ENCODE peak calls at places on chromosomes 13 and 19, in four cellular contexts. One of them, this sample, is unnamed.

GRCh38 chr13:113882716-113883115 is 18.8 kb upstream of the GAS6 start:
- DNase-seq in uterus: no peak
- DNase-seq in IMR-90: no peak
- DNase-seq in GM12892: no peak
- DNase-seq in this sample: peak

GRCh38 chr19:35398570-35398969 is 27.7 kb downstream of the GPR42 start:
- DNase-seq in uterus: no peak
- DNase-seq in IMR-90: no peak
- DNase-seq in GM12892: no peak
- DNase-seq in this sample: no peak

GRCh38 chr13:95614641-95615245 is 29.8 kb downstream of the DZIP1 start:
- DNase-seq in uterus: no peak
- DNase-seq in IMR-90: no peak
- DNase-seq in GM12892: no peak
- DNase-seq in this sample: no peak

GRCh38 chr13:101917475-101917810 is 465.0 kb downstream of the ITGBL1 start:
- DNase-seq in uterus: no peak
- DNase-seq in IMR-90: no peak
- DNase-seq in GM12892: no peak
- DNase-seq in this sample: no peak

GRCh38 chr13:66469745-66470144 is 760.4 kb downstream of the PCDH9 start:
- DNase-seq in uterus: no peak
- DNase-seq in IMR-90: no peak
- DNase-seq in GM12892: no peak
- DNase-seq in this sample: no peak

GRCh38 chr13:45297456-45298205 is 43.4 kb downstream of the TPT1 start:
- DNase-seq in uterus: no peak
- DNase-seq in IMR-90: no peak
- DNase-seq in GM12892: no peak
- DNase-seq in this sample: no peak

GRCh38 chr19:46551175-46551574 is 50.0 kb upstream of the CALM3 start:
- DNase-seq in uterus: no peak
- DNase-seq in IMR-90: no peak
- DNase-seq in GM12892: no peak
- DNase-seq in this sample: no peak

GRCh38 chr13:109146393-109146792 is 517.0 kb downstream of the MYO16 start:
- DNase-seq in uterus: no peak
- DNase-seq in IMR-90: no peak
- DNase-seq in GM12892: no peak
- DNase-seq in this sample: no peak

GRCh38 chr13:48896312-48896711 is 79.4 kb upstream of the FNDC3A start:
- DNase-seq in uterus: no peak
- DNase-seq in IMR-90: peak
- DNase-seq in GM12892: no peak
- DNase-seq in this sample: no peak

GRCh38 chr13:83819611-83820010 is 62.7 kb downstream of the SLITRK1 start:
- DNase-seq in uterus: no peak
- DNase-seq in IMR-90: peak
- DNase-seq in GM12892: no peak
- DNase-seq in this sample: no peak

GRCh38 chr13:46552302-46552680 is 679 bp upstream of the LRCH1 start:
- DNase-seq in uterus: peak
- DNase-seq in IMR-90: no peak
- DNase-seq in GM12892: no peak
- DNase-seq in this sample: no peak

DNA sequence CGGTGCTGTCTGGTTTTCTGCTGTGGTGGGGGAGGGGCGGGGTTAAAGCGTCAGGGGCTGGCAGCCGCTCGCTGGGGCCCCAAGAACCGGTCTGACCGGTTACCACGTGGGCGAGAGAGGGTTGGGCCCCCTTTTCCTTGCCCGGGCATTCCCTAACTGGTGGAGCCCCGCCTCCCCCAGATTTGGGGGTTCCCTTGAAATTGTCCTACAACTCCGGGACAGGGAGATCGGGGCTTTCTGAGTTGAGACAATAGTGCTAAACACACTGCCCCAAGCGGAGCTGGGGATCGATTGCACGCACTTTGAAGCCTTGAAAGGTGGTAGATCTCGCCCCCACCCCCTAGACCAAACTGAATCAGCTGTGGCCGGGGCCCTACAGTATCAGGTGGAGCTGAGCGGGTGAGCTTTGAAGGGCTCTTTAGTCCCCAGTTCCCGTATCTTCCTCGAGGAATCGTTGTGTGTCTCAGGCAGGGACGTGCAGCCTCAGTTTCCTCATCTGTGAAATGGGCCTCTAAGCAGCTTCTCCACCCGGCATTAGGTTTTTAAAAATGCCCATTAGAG is 4.8 kb downstream of the IER2 start:
- DNase-seq in uterus: peak
- DNase-seq in IMR-90: peak
- DNase-seq in GM12892: peak
- DNase-seq in this sample: peak
- TF ChIP-seq POLR2A in uterus: no peak
- TF ChIP-seq POLR2A in IMR-90: no peak
- TF ChIP-seq POLR2A in GM12892: peak
- TF ChIP-seq POLR2A in this sample: no peak

GRCh38 chr19:45467456-45468158 is at the start of gene FOSB:
- DNase-seq in uterus: peak
- DNase-seq in IMR-90: peak
- DNase-seq in GM12892: peak
- DNase-seq in this sample: peak

GRCh38 chr19:45467115-45467455 is 711 bp upstream of the FOSB start:
- DNase-seq in uterus: no peak
- DNase-seq in IMR-90: no peak
- DNase-seq in GM12892: no peak
- DNase-seq in this sample: no peak

GRCh38 chr19:45469132-45469834 is 1.5 kb downstream of the FOSB start:
- DNase-seq in uterus: peak
- DNase-seq in IMR-90: peak
- DNase-seq in GM12892: peak
- DNase-seq in this sample: peak

GRCh38 chr19:45468803-45469131 is 971 bp downstream of the FOSB start:
- DNase-seq in uterus: no peak
- DNase-seq in IMR-90: no peak
- DNase-seq in GM12892: no peak
- DNase-seq in this sample: no peak

DNA sequence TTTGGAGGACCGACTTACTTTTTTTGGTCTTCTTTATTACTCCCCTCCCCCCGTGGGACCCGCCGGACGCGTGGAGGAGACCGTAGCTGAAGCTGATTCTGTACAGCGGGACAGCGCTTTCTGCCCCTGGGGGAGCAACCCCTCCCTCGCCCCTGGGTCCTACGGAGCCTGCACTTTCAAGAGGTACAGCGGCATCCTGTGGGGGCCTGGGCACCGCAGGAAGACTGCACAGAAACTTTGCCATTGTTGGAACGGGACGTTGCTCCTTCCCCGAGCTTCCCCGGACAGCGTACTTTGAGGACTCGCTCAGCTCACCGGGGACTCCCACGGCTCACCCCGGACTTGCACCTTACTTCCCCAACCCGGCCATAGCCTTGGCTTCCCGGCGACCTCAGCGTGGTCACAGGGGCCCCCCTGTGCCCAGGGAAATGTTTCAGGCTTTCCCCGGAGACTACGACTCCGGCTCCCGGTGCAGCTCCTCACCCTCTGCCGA is 409 bp downstream of the FOSB start:
- DNase-seq in uterus: peak
- DNase-seq in IMR-90: no peak
- DNase-seq in GM12892: no peak
- DNase-seq in this sample: peak
- TF ChIP-seq POLR2A in uterus: no peak
- TF ChIP-seq POLR2A in IMR-90: no peak
- TF ChIP-seq POLR2A in GM12892: no peak
- TF ChIP-seq POLR2A in this sample: no peak

GRCh38 chr19:7534531-7534980 is 961 bp upstream of the PNPLA6 start:
- DNase-seq in uterus: peak
- DNase-seq in IMR-90: peak
- DNase-seq in GM12892: no peak
- DNase-seq in this sample: peak
- TF ChIP-seq POLR2A in uterus: no peak
- TF ChIP-seq POLR2A in IMR-90: no peak
- TF ChIP-seq POLR2A in GM12892: no peak
- TF ChIP-seq POLR2A in this sample: no peak

DNA sequence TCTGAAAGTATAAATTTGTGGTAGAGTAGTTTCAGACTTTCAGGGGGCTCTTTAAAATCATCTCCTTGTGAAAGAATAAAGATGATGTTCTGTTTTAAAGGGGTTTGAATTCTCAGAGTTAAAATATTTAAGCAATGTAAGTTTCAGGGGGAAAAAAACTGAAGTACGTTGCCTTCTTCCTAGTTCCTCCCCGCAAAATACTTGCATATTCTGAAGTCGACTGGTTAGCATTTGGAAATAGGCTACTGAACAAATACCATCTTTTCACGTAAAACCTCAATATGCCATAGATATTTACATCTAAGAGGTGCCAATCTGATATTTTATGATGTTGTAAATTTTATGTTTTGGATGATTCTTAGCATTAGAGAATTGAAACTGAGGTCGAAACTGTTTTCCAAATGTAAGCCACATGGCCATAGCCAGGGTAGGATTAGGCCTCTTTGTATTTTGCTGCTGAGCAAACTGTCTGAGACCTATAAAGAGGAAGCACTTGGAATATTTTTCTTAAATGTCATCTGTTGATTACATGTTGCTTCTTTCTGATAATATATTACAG is 138.3 kb downstream of the FLT1 start:
- DNase-seq in uterus: no peak
- DNase-seq in IMR-90: no peak
- DNase-seq in GM12892: no peak
- DNase-seq in this sample: no peak
- TF ChIP-seq POLR2A in uterus: no peak
- TF ChIP-seq POLR2A in IMR-90: no peak
- TF ChIP-seq POLR2A in GM12892: no peak
- TF ChIP-seq POLR2A in this sample: no peak

GRCh38 chr19:3336680-3337523 is 29.5 kb upstream of the NFIC start:
- DNase-seq in uterus: peak
- DNase-seq in IMR-90: peak
- DNase-seq in GM12892: no peak
- DNase-seq in this sample: peak

GRCh38 chr19:3333020-3333583 is 33.3 kb upstream of the NFIC start:
- DNase-seq in uterus: no peak
- DNase-seq in IMR-90: no peak
- DNase-seq in GM12892: no peak
- DNase-seq in this sample: no peak

GRCh38 chr19:3333662-3334061 is 32.7 kb upstream of the NFIC start:
- DNase-seq in uterus: no peak
- DNase-seq in IMR-90: no peak
- DNase-seq in GM12892: no peak
- DNase-seq in this sample: no peak

GRCh38 chr19:3336351-3336679 is 30.1 kb upstream of the NFIC start:
- DNase-seq in uterus: no peak
- DNase-seq in IMR-90: no peak
- DNase-seq in GM12892: no peak
- DNase-seq in this sample: no peak

DNA sequence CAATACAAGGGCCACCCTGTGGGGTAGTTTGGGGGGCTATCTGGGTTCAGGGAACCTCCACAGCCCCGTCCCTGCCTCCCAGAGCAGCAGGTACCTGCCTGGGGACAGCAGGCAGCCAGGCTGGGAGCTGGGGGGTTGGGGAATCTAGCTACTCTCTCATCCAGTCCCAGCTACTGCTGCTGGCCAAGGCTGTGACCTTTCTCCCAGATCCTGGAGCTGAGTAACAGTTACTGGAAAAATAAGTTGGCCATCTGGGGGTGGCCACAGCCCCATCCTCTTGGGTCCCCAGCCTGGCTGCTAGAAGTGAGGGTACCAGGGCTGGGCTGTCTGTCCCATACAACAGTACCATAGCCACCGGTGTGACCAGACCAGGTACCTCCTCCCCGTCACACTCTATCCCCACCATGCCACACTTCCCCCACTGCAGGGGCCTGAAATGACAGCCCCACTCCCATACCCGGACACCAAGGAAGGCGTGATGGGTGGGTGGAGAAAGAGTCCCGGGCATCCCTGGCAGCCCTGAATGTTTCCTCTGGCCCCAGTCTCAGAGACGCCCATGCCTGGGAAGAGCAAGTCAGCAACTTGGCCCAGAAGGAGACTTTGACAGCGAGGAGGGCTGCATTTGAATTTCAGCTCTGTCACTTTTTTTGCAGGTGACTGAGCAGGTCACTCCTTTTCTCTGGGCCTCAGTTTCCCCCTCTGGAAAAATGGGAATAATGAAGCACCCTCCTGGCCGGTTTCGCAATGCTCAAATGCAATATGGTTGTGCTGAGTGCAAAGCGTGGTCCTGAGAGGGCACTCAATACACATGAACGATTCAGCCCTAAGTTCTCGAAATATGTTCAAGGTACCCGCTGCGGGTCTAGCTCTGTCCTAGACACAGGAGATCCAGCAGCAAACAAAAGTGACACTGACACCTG is 30.7 kb upstream of the NFIC start:
- DNase-seq in uterus: peak
- DNase-seq in IMR-90: peak
- DNase-seq in GM12892: no peak
- DNase-seq in this sample: peak
- TF ChIP-seq POLR2A in uterus: no peak
- TF ChIP-seq POLR2A in IMR-90: no peak
- TF ChIP-seq POLR2A in GM12892: no peak
- TF ChIP-seq POLR2A in this sample: no peak

DNA sequence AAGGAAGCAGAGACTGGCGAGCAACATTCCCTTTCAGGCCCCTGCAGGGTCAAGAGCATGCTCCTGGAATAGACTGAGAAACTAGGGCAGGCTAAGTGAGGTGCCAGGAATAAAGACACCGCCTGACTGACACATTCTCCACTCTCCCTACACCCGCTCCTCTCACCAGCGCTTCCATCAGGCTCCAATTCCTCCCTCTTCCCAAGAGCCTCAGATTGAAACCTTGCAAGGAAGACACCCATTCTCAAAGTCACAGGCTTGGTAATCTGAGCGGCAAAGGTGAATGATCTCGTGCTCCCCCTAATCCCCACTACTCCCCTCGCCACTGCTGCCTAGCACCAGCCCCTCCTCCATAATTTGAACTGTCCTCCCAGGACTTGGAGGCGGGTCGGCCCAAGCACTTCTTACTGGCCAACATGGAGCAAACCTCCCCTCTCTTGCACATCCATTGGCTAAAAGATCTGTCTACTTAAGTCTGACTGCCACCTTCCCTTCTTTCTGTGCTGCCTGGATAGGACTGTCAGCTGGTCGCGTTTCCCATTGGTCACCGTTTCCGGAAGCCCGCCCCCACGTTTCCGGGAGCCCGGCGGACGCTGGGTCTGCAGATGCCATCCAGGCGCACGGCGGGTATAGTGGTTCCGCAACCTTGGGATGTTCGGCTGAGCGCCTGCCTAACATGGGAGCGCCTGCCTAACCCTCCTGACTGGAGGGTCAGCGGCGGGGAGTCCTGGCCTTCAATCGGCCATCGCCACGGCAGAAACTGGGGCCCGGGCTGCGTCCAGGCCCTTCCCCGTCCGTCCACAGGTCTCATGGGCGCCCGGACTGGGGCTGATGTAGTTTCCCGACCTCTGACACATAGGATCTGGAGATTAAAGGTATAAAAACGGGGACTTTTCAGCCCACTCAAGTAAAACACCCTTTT is 33.6 kb downstream of the ZNF383 start:
- DNase-seq in uterus: peak
- DNase-seq in IMR-90: peak
- DNase-seq in GM12892: peak
- DNase-seq in this sample: peak
- TF ChIP-seq POLR2A in uterus: peak
- TF ChIP-seq POLR2A in IMR-90: no peak
- TF ChIP-seq POLR2A in GM12892: no peak
- TF ChIP-seq POLR2A in this sample: no peak

This sample was measured in lower leg skin.